ENCODE peak calls at places on chromosomes 1 and 21, in five cellular contexts. T is activated CD8-positive, alpha-beta memory T cell treated with anti-CD3 and anti-CD28 coated beads for 4 hours; Z is left ventricle myocardium inferior; U is Right ventricle myocardium superior; E is bronchial epithelial cell. O is an unnamed sample.

GRCh38 chr1:52927219-52928082 is at the start of gene SCP2:
- DNase-seq in T (peak; percentile 62), Z (peak; percentile 88), U (peak; percentile 91), E (peak; percentile 39), O (peak; percentile 63)

GRCh38 chr1:99441234-99442095 is 177.2 kb downstream of the PLPPR4 start:
- DNase-seq in T (no peak), Z (no peak), U (no peak), E (peak; percentile 7), O (peak; percentile 54)

GRCh38 chr1:160261526-160261877 is 847 bp downstream of the DCAF8 start:
- DNase-seq in T (peak; percentile 42), Z (no peak), U (no peak), E (peak; percentile 87), O (peak; percentile 78)

GRCh38 chr1:221271696-221272095 is 392.5 kb downstream of the HLX start:
- DNase-seq in T (no peak), Z (no peak), U (no peak), E (no peak), O (no peak)

GRCh38 chr21:45599146-45599581 is 44.4 kb upstream of the PCBP3 start:
- DNase-seq in T (no peak), Z (no peak), U (no peak), E (no peak), O (no peak)

GRCh38 chr1:170545476-170545875 is 13.5 kb downstream of the GORAB start:
- DNase-seq in T (no peak), Z (no peak), U (no peak), E (peak; percentile 93), O (peak; percentile 90)

GRCh38 chr1:231949277-231950122 is 322.9 kb downstream of the DISC1 start:
- DNase-seq in T (no peak), Z (peak; percentile 29), U (peak; percentile 57), E (no peak), O (no peak)

GRCh38 chr1:228825840-228826484 is 90.7 kb downstream of the RHOU start:
- DNase-seq in T (no peak), Z (no peak), U (no peak), E (no peak), O (no peak)

GRCh38 chr1:242569867-242570266 is 45.4 kb upstream of the PLD5 start:
- DNase-seq in T (no peak), Z (no peak), U (no peak), E (peak; percentile 9), O (peak; percentile 30)

GRCh38 chr1:154607084-154607747 is 770 bp downstream of the ADAR start:
- DNase-seq in T (peak; percentile 5), Z (no peak), U (no peak), E (peak; percentile 47), O (peak; percentile 46)

GRCh38 chr1:5994713-5995621 is 2.7 kb upstream of the NPHP4 start:
- DNase-seq in T (peak; percentile 31), Z (peak; percentile 18), U (peak; percentile 43), E (no peak), O (no peak)

GRCh38 chr1:109754738-109755137 is 9.0 kb downstream of the EPS8L3 start:
- DNase-seq in T (no peak), Z (no peak), U (no peak), E (no peak), O (no peak)

GRCh38 chr1:182784556-182785171 is 4.9 kb upstream of the NPL start:
- DNase-seq in T (no peak), Z (no peak), U (no peak), E (peak; percentile 42), O (peak; percentile 48)

O was measured in LHCN-M2.